ENCODE peak calls at places on chromosomes 16 and 17, in six cellular contexts. R is GM23338, O is HCT116, Z is GM12878, K is SK-N-SH, E is K562. W is an unnamed sample.

GRCh38 chr16:14015948-14016347 is 55.2 kb upstream of the MRTFB start:
- DNase-seq in R (no peak), O (no peak), Z (no peak), K (no peak), E (no peak), W (peak; percentile 67)

GRCh38 chr17:21689604-21690003 is 2.7 kb upstream of the KCNJ18 start:
- DNase-seq in R (no peak), O (peak; percentile 15), Z (no peak), K (no peak), E (no peak), W (no peak)

GRCh38 chr16:717651-718245 is 2.8 kb downstream of the METRN start:
- DNase-seq in R (no peak), O (no peak), Z (no peak), K (no peak), E (no peak), W (no peak)

GRCh38 chr16:23509763-23510153 is 536 bp downstream of the GGA2 start:
- DNase-seq in R (peak; percentile 50), O (no peak), Z (no peak), K (no peak), E (no peak), W (no peak)

GRCh38 chr17:45775576-45776011 is 8.5 kb upstream of the CRHR1 start:
- DNase-seq in R (no peak), O (no peak), Z (no peak), K (peak; percentile 86), E (no peak), W (no peak)

GRCh38 chr16:22190169-22191088 is 15.6 kb upstream of the EEF2K start:
- DNase-seq in R (peak; percentile 99), O (peak; percentile 99), Z (peak; percentile 98), K (peak; percentile 92), E (peak; percentile 95), W (peak; percentile 99)

GRCh38 chr17:82325286-82326180 is 8.0 kb downstream of the SECTM1 start:
- DNase-seq in R (no peak), O (no peak), Z (no peak), K (no peak), E (no peak), W (no peak)

GRCh38 chr17:32302860-32303649 is 37.4 kb downstream of the RHBDL3 start:
- DNase-seq in R (peak; percentile 92), O (no peak), Z (no peak), K (peak; percentile 56), E (no peak), W (no peak)

GRCh38 chr16:81511371-81511770 is 66.8 kb downstream of the CMIP start:
- DNase-seq in R (no peak), O (peak; percentile 28), Z (no peak), K (no peak), E (no peak), W (no peak)

GRCh38 chr17:73552300-73553088 is 91.8 kb downstream of the SDK2 start:
- DNase-seq in R (no peak), O (no peak), Z (no peak), K (no peak), E (no peak), W (no peak)

GRCh38 chr17:57538730-57539456 is 206.2 kb downstream of the CCDC182 start:
- DNase-seq in R (no peak), O (no peak), Z (no peak), K (no peak), E (no peak), W (no peak)
- H3K36me3 ChIP-seq in R (no peaks in the 10 kb centered on the region), O (no peaks in the 10 kb centered on the region), Z (no peaks in the 10 kb centered on the region), K (no peaks in the 10 kb centered on the region), E (no peaks in the 10 kb centered on the region), W (no peaks in the 10 kb centered on the region)

DNA sequence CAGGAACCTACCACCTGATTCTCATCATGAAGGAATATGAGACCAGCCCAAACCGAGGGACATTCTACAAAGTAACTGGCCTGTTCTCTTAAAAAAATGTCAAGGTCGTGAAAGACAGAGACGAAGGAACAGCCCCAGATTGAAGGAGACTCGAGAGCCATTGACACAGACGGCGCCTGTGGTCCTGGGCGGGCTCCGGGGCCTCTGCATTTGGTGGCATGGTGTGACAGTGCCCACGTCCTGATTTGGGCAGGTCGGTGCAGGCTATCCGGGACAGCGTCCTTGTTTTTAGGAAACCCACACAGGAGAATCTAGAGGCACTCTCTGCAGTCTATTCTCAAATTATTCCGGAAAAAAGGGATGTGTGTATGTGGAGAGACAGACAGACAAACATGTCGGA is 64.1 kb downstream of the ADCY9 start:
- DNase-seq in R (no peak), O (no peak), Z (no peak), K (no peak), E (no peak), W (no peak)
- TF ChIP-seq REST in R (no peak), O (no peak), Z (no peak), K (no peak), E (no peak), W (no peak)

DNA sequence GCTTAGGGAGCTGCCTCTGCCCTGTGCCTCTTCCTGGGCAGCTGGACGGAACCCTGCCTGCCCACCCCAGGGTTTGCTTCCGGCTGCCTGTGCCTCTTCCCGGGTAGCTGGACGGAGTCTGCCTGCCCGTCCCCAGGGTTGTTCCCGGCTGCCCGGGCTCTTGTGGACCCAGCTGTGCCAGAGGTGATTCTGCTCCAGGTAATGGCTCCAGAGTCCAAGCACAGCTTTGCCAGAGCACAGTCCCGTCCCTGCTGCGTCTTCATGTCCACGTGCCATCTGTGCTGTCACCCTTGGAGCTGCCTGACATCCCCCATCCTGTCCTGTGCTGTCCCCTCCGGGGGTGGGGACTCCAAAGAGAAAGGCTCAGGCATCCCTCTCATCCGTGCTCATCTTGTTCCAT is 50.6 kb upstream of the PVALEF start:
- DNase-seq in R (no peak), O (no peak), Z (no peak), K (no peak), E (no peak), W (no peak)
- H3K36me3 ChIP-seq in R (no peaks in the 10 kb centered on the region), O (peaks cover 2% of the 10 kb centered on the region), Z (no peaks in the 10 kb centered on the region), K (no peaks in the 10 kb centered on the region), E (peaks cover 13% of the 10 kb centered on the region), W (peaks cover 2% of the 10 kb centered on the region)

GRCh38 chr17:4604111-4604644 is 19.8 kb downstream of the SMTNL2 start:
- DNase-seq in R (no peak), O (no peak), Z (no peak), K (peak; percentile 91), E (no peak), W (no peak)

GRCh38 chr17:4607773-4608187 is 23.5 kb downstream of the SMTNL2 start:
- DNase-seq in R (no peak), O (no peak), Z (no peak), K (no peak), E (no peak), W (no peak)

GRCh38 chr17:4602041-4602440 is 17.7 kb downstream of the SMTNL2 start:
- DNase-seq in R (no peak), O (no peak), Z (no peak), K (no peak), E (no peak), W (no peak)

GRCh38 chr17:4607261-4607731 is 23.0 kb downstream of the SMTNL2 start:
- DNase-seq in R (no peak), O (no peak), Z (no peak), K (no peak), E (no peak), W (no peak)

GRCh38 chr17:4605826-4606225 is 21.5 kb downstream of the SMTNL2 start:
- DNase-seq in R (no peak), O (no peak), Z (no peak), K (no peak), E (no peak), W (no peak)
- TF ChIP-seq REST in R (no peak), O (no peak), Z (no peak), K (no peak), E (no peak), W (no peak)

GRCh38 chr17:78708510-78708973 is 73.5 kb downstream of the CYTH1 start:
- DNase-seq in R (peak; percentile 85), O (peak; percentile 56), Z (no peak), K (peak; percentile 86), E (peak; percentile 62), W (peak; percentile 41)
- H3K36me3 ChIP-seq in R (no peaks in the 10 kb centered on the region), O (no peaks in the 10 kb centered on the region), Z (peaks cover 28% of the 10 kb centered on the region), K (peaks cover 13% of the 10 kb centered on the region), E (peaks cover 13% of the 10 kb centered on the region), W (peaks cover 2% of the 10 kb centered on the region)

DNA sequence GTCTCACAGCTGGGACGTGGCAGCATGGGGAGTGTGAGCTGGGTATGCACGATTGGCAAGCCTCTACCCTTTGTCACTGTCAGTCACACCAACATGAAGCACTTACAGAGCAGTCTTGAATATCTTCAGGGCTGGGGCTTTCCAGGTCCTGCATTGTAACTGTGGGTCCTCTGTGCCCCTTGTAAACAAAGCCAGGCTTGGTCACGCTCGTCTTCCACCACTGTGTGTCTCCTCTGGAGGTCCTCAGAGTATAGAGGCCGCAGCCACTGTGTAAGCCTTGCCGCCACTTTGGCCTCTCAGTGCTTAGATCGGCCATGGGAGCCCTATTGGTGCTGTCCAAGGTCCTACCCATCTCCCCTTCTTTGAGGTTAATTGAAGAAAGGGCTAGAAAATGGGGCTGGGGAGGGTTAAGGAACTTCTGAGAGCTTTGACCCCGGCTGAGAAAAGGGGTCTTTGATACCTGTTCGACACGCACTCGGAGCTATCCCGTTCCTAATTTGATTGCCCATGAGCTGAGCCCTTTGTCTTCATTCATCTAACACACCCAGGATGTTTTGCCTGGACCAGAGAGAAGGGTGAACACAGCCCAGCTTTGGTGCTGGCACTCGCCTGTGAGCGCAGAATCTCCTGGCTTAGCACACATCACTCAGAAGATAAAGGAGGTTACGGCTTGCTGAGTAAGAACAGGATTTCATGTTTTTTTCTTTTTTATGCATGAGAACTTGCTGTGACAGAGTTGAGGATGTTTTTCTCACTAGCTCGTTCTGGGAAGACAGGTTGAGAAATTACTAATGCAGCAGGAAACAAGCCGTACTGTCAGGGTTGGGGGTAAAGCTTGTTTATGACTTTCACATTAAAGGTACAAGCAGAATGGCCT is 267.9 kb downstream of the CPPED1 start:
- DNase-seq in R (peak; percentile 73), O (no peak), Z (peak; percentile 97), K (no peak), E (peak; percentile 34), W (no peak)
- TF ChIP-seq REST in R (peak; percentile 80), O (peak; percentile 66), Z (peak; percentile 98), K (peak; percentile 93), E (peak; percentile 90), W (peak; percentile 90)

DNA sequence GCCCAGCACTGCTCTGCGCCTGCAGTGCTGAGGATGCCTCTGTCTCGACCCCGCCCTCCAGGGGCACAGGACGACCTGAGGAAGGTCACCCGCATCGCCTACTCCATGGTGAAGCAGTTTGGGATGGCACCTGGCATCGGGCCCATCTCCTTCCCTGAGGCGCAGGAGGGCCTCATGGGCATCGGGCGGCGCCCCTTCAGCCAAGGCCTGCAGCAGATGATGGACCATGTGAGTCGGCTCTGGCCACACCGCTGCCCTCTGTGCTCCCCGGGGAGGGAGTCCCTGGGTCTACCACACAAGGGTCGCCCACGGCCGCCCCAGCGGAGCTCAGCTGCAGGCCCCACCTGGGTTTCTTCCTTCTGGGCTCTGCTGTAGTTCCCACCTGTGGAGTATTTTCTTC is 6.7 kb upstream of the RPL13 start:
- DNase-seq in R (no peak), O (no peak), Z (no peak), K (no peak), E (no peak), W (no peak)
- H3K36me3 ChIP-seq in R (peaks cover 14% of the 10 kb centered on the region), O (peaks cover 20% of the 10 kb centered on the region), Z (peaks cover 3% of the 10 kb centered on the region), K (peaks cover 18% of the 10 kb centered on the region), E (peaks cover 83% of the 10 kb centered on the region), W (peaks cover 4% of the 10 kb centered on the region)

W was measured in Panc1.